ENCODE peak calls at places on chromosomes 2 and 18, in nine cellular contexts. L is PC-3, V is thoracic aorta, K is Caco-2, O is mammary epithelial cell, Y is neural progenitor cell, A is psoas muscle, H is cardiac muscle cell, T is stomach. I is an unnamed sample.

GRCh38 chr2:119809329-119810038 is 49.8 kb downstream of the PTPN4 start:
- DNase-seq in A (no peak), K (no peak), L (peak; percentile 73), O (no peak), H (no peak), V (no peak), T (no peak), Y (no peak), I (no peak)

GRCh38 chr18:76394780-76395476 is 100.1 kb downstream of the ZNF516 start:
- DNase-seq in K (peak; percentile 9), V (no peak), Y (no peak), O (peak; percentile 85), H (no peak), T (no peak), L (peak; percentile 34), A (no peak), I (peak; percentile 26)

GRCh38 chr2:219737270-219737691 is 109.9 kb downstream of the SLC4A3 start:
- DNase-seq in L (peak; percentile 56), O (peak; percentile 12), Y (peak; percentile 48), T (no peak), K (peak; percentile 9), H (peak; percentile 25), V (no peak), A (no peak), I (no peak)

GRCh38 chr2:109396338-109397180 is 217.2 kb downstream of the SEPTIN10 start:
- DNase-seq in H (no peak), A (no peak), Y (no peak), T (no peak), O (no peak), K (peak; percentile 32), V (no peak), L (peak; percentile 55), I (no peak)

GRCh38 chr2:120803764-120804335 is 68.2 kb downstream of the GLI2 start:
- DNase-seq in T (no peak), L (peak; percentile 73), O (peak; percentile 44), H (peak; percentile 31), K (no peak), V (no peak), A (no peak), Y (no peak), I (no peak)

GRCh38 chr2:10062931-10063365 is 17.3 kb downstream of the CYS1 start:
- DNase-seq in Y (no peak), H (no peak), T (no peak), K (no peak), O (no peak), L (no peak), V (no peak), A (no peak), I (no peak)

GRCh38 chr2:199751480-199751879 is 99.5 kb downstream of the FTCDNL1 start:
- DNase-seq in L (no peak), Y (peak; percentile 68), K (no peak), O (no peak), A (no peak), T (no peak), H (no peak), V (no peak), I (no peak)

GRCh38 chr18:10352671-10353070 is 101.8 kb upstream of the APCDD1 start:
- DNase-seq in H (no peak), T (no peak), K (no peak), A (no peak), Y (no peak), L (no peak), O (no peak), V (no peak), I (no peak)

GRCh38 chr2:147511491-147511948 is 333.3 kb upstream of the ACVR2A start:
- DNase-seq in L (no peak), A (peak; percentile 69), H (no peak), Y (no peak), O (peak; percentile 11), K (no peak), V (no peak), T (no peak), I (no peak)

GRCh38 chr2:53334610-53335009 is 433.0 kb upstream of the CHAC2 start:
- DNase-seq in V (no peak), L (peak; percentile 70), K (no peak), Y (no peak), H (no peak), A (no peak), O (no peak), T (no peak), I (no peak)

GRCh38 chr2:127961729-127962128 is 66.1 kb downstream of the SAP130 start:
- DNase-seq in H (peak; percentile 67), V (no peak), L (no peak), K (no peak), O (no peak), Y (no peak), T (no peak), A (no peak), I (no peak)

GRCh38 chr18:12659904-12660605 is 2.1 kb upstream of the SPIRE1 start:
- DNase-seq in H (peak; percentile 56), A (no peak), O (peak; percentile 44), K (peak; percentile 56), Y (peak; percentile 58), T (peak; percentile 35), V (no peak), L (peak; percentile 85), I (no peak)

GRCh38 chr18:11651899-11652298 is 37.2 kb upstream of the GNAL start:
- DNase-seq in H (no peak), Y (no peak), A (no peak), L (no peak), O (no peak), V (no peak), T (no peak), K (no peak), I (no peak)

GRCh38 chr2:5759949-5760348 is 67.8 kb downstream of the SOX11 start:
- DNase-seq in K (no peak), L (no peak), O (no peak), Y (no peak), A (no peak), V (no peak), T (no peak), H (no peak), I (no peak)

GRCh38 chr2:217218269-217219140 is 358.6 kb upstream of the TNP1 start:
- DNase-seq in Y (no peak), K (no peak), H (no peak), T (no peak), A (no peak), V (no peak), O (peak; percentile 35), L (peak; percentile 48), I (no peak)

GRCh38 chr2:127664065-127664894 is 11.1 kb downstream of the LIMS2 start:
- DNase-seq in H (no peak), O (no peak), Y (peak; percentile 74), V (no peak), A (no peak), L (no peak), T (no peak), K (no peak), I (no peak)

GRCh38 chr2:120765031-120765910 is 29.6 kb downstream of the GLI2 start:
- DNase-seq in V (no peak), A (peak; percentile 68), Y (no peak), K (no peak), H (peak; percentile 43), L (no peak), T (no peak), O (no peak), I (no peak)

GRCh38 chr2:201129044-201129505 is 13.1 kb downstream of the CFLAR start:
- DNase-seq in V (no peak), T (peak; percentile 59), Y (no peak), O (peak; percentile 94), L (peak; percentile 48), H (no peak), K (peak; percentile 38), A (no peak), I (no peak)

GRCh38 chr18:33596178-33596854 is 18.3 kb downstream of the ASXL3 start:
- DNase-seq in O (peak; percentile 53), H (no peak), Y (no peak), T (no peak), K (no peak), L (peak; percentile 69), V (no peak), A (no peak), I (no peak)

DNA sequence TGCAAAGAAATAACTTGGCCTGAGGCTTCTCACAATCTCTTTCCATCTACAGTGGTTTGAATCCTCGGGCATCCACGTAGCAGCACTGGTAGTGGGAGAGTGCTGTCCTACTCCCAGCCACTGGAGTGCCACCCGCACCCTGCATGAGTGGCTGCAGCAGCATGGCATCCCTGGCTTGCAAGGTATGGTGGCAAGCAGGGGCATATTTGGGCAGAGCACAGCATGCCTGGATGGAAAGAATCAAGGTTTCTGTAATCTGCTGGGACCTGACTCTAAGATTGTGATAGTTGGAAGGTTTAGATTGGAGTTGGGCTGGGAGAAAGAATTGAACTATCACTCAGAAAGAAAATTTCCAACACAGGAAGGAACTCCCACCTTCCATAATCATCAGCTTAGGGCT is 4.0 kb downstream of the CAD start:
- DNase-seq in L (no peak), Y (no peak), K (no peak), A (no peak), O (peak; percentile 29), T (no peak), V (no peak), H (no peak), I (no peak)
- TF ChIP-seq CTCF in L (no peak), Y (no peak), K (no peak), A (no peak), O (no peak), T (no peak), V (no peak), H (no peak), I (no peak)

DNA sequence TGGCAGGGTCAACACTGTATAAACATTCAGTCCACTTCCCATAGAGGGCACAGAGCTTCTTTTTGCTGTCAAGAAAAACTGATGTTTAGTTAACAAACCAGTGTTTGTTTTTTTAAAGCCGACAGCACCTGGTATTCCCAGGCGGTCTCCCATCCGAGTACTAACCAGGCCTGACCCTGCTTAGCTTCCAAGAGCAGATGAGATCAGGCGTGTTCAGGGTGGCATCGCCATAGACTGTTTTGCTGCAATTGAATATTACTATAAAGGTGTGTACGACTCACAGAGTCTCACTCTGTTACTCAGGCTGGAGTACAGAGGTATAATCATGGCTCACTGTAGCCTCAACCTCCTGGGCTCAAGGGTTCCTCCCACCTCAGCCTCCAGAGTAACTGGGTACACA is 31.5 kb downstream of the CABYR start:
- DNase-seq in O (no peak), V (no peak), K (peak; percentile 2), A (no peak), T (no peak), H (no peak), Y (no peak), L (no peak), I (no peak)
- H3K36me3 ChIP-seq in O (peaks cover 14% of the 10 kb centered on the region), V (peaks cover 7% of the 10 kb centered on the region), K (no peaks in the 10 kb centered on the region), A (peaks cover 10% of the 10 kb centered on the region), T (peaks cover 85% of the 10 kb centered on the region), H (no peaks in the 10 kb centered on the region), Y (no peaks in the 10 kb centered on the region), L (no peaks in the 10 kb centered on the region), I (no peaks in the 10 kb centered on the region)

DNA sequence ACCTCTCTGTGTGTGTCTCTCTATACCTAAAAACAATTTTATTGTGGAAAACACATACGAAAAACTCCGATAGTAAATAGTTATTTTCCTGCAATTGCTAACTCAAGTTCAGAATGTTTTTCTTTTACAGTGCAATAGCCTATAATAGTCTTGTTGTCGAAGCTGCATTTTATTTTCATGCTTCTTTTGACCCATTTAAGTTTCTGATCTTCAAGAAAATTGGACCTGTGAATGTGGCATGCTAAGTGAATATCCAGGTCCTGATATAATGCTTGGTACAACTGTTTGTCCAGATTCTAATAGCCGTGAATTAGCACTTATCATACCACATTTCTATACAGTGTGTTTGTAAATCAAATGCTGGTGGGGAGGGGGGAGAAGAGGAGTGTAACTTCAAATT is 3.1 kb upstream of the ONECUT2 start:
- DNase-seq in K (no peak), O (no peak), Y (no peak), H (no peak), L (no peak), V (no peak), T (no peak), A (no peak), I (no peak)
- H3K27me3 ChIP-seq in K (no peaks in the 10 kb centered on the region), O (peaks cover 80% of the 10 kb centered on the region), Y (peaks cover 100% of the 10 kb centered on the region), H (peaks cover 92% of the 10 kb centered on the region), L (peaks cover 67% of the 10 kb centered on the region), V (peaks cover 57% of the 10 kb centered on the region), T (peaks cover 99% of the 10 kb centered on the region), A (peaks cover 64% of the 10 kb centered on the region), I (peaks cover 86% of the 10 kb centered on the region)

GRCh38 chr2:45928946-45929345 is 277.5 kb downstream of the PRKCE start:
- DNase-seq in K (no peak), L (no peak), H (peak; percentile 49), Y (no peak), A (no peak), T (no peak), O (no peak), V (no peak), I (no peak)
- TF ChIP-seq CTCF in K (no peak), L (no peak), H (no peak), Y (no peak), A (no peak), T (no peak), O (no peak), V (no peak), I (no peak)